ENCODE peak calls at places on chromosomes 3 and 15, in ten cellular contexts. Q, C, A, L, J, O, S, D, N and T are unnamed samples.

GRCh38 chr3:59654120-59654952 is 604.5 kb upstream of the CFAP20DC start:
- DNase-seq in S (no peak), O (no peak), D (peak; percentile 23), J (no peak), Q (no peak), L (peak; percentile 59), A (no peak), N (no peak), C (no peak), T (no peak)

GRCh38 chr15:64315136-64315661 is 40.8 kb downstream of the CSNK1G1 start:
- DNase-seq in L (peak; percentile 6), S (no peak), N (no peak), A (no peak), J (no peak), D (no peak), O (no peak), C (no peak), Q (no peak), T (no peak)

GRCh38 chr3:72352176-72352575 is 496.1 kb downstream of the SHQ1 start:
- DNase-seq in Q (no peak), L (no peak), D (no peak), O (no peak), A (no peak), J (no peak), C (no peak), N (no peak), S (no peak), T (no peak)

GRCh38 chr3:11757441-11757875 is 89.2 kb downstream of the TAMM41 start:
- DNase-seq in C (no peak), D (peak; percentile 21), O (no peak), J (no peak), Q (no peak), L (peak; percentile 52), A (peak; percentile 49), N (no peak), S (no peak), T (no peak)

GRCh38 chr3:71016141-71016845 is 567.2 kb downstream of the FOXP1 start:
- DNase-seq in S (no peak), C (no peak), L (no peak), J (no peak), Q (no peak), A (no peak), N (no peak), O (no peak), D (no peak), T (no peak)

GRCh38 chr3:172341482-172342059 is 106.7 kb downstream of the GHSR start:
- DNase-seq in C (peak; percentile 32), A (peak; percentile 71), O (peak; percentile 28), S (peak; percentile 51), J (peak; percentile 39), D (peak; percentile 76), N (no peak), Q (peak; percentile 29), L (peak; percentile 34), T (no peak)

GRCh38 chr3:13718437-13718836 is 161.4 kb downstream of the WNT7A start:
- DNase-seq in L (no peak), C (no peak), O (no peak), Q (no peak), A (no peak), S (no peak), D (peak; percentile 61), N (no peak), J (no peak), T (no peak)

GRCh38 chr15:85582076-85582718 is 201.8 kb downstream of the AKAP13 start:
- DNase-seq in A (no peak), J (no peak), D (no peak), S (peak; percentile 23), Q (no peak), O (no peak), L (no peak), C (no peak), N (no peak), T (peak; percentile 31)

GRCh38 chr3:142964150-142964498 is 650 bp upstream of the PAQR9 start:
- DNase-seq in Q (no peak), J (no peak), L (peak; percentile 73), S (no peak), N (no peak), A (no peak), C (no peak), D (peak; percentile 17), O (no peak), T (no peak)

GRCh38 chr15:25508369-25509002 is 69.7 kb upstream of the UBE3A start:
- DNase-seq in S (no peak), N (no peak), J (peak; percentile 33), L (peak; percentile 46), Q (peak; percentile 10), D (peak; percentile 51), O (peak; percentile 13), C (no peak), A (peak; percentile 40), T (no peak)

GRCh38 chr15:40470423-40471104 is at the start of gene CHST14:
- DNase-seq in L (peak; percentile 85), Q (no peak), A (peak; percentile 51), N (no peak), D (peak; percentile 82), S (peak; percentile 15), O (peak; percentile 34), J (peak; percentile 47), C (peak; percentile 43), T (peak; percentile 49)

GRCh38 chr15:100095896-100096600 is 245.7 kb downstream of the ADAMTS17 start:
- DNase-seq in J (no peak), S (no peak), O (no peak), L (no peak), D (no peak), A (no peak), C (no peak), N (no peak), Q (no peak), T (no peak)

GRCh38 chr15:29939404-29939803 is 117.1 kb upstream of the TJP1 start:
- DNase-seq in D (no peak), C (no peak), L (no peak), S (no peak), O (no peak), J (no peak), Q (no peak), N (no peak), A (no peak), T (peak; percentile 72)

GRCh38 chr3:84108442-84108971 is 850.3 kb upstream of the CADM2 start:
- DNase-seq in D (no peak), C (no peak), S (no peak), Q (peak; percentile 81), J (peak; percentile 88), A (no peak), L (peak; percentile 4), N (peak; percentile 52), O (peak; percentile 60), T (peak; percentile 31)

GRCh38 chr3:177107840-177108239 is 89.4 kb downstream of the TBL1XR1 start:
- DNase-seq in L (no peak), C (no peak), J (no peak), D (no peak), O (no peak), N (no peak), Q (no peak), S (no peak), A (no peak), T (no peak)

GRCh38 chr3:135097276-135097946 is 302.4 kb downstream of the EPHB1 start:
- DNase-seq in A (no peak), L (no peak), Q (no peak), J (no peak), D (no peak), O (no peak), N (no peak), C (no peak), S (no peak), T (no peak)